ENCODE peak calls at places on chromosomes 4 and X, in six cellular contexts. One of them, this sample, is unnamed. For H4K20me1, the result is how much of the 10 kb centered on the place peaks cover.

GRCh38 chr4:165765053-165765452 is 108.0 kb upstream of the TLL1 start:
- DNase-seq in MM.1S: no peak
- DNase-seq in H9: no peak
- DNase-seq in GM23248: no peak
- DNase-seq in IMR-90: no peak
- DNase-seq in HCT116: no peak
- DNase-seq in this sample: no peak

GRCh38 chr4:97374526-97374925 is 768.8 kb downstream of the STPG2 start:
- DNase-seq in MM.1S: no peak
- DNase-seq in IMR-90: no peak
- DNase-seq in GM23248: no peak
- DNase-seq in H9: no peak
- DNase-seq in HCT116: no peak
- DNase-seq in this sample: peak

GRCh38 chr4:6605114-6605513 is 30.1 kb downstream of the MAN2B2 start:
- DNase-seq in IMR-90: no peak
- DNase-seq in H9: no peak
- DNase-seq in HCT116: no peak
- DNase-seq in MM.1S: no peak
- DNase-seq in GM23248: no peak
- DNase-seq in this sample: no peak

GRCh38 chrX:70826715-70827114 is 81.8 kb downstream of the TEX11 start:
- DNase-seq in HCT116: no peak
- DNase-seq in H9: no peak
- DNase-seq in MM.1S: no peak
- DNase-seq in IMR-90: no peak
- DNase-seq in GM23248: no peak
- DNase-seq in this sample: no peak

GRCh38 chrX:51614353-51614752 is 4.4 kb downstream of the CENPVL3 start:
- DNase-seq in MM.1S: peak
- DNase-seq in GM23248: peak
- DNase-seq in H9: peak
- DNase-seq in HCT116: peak
- DNase-seq in IMR-90: peak
- DNase-seq in this sample: peak

GRCh38 chrX:81729269-81729777 is 527.4 kb downstream of the SH3BGRL start:
- DNase-seq in IMR-90: no peak
- DNase-seq in GM23248: no peak
- DNase-seq in HCT116: no peak
- DNase-seq in MM.1S: no peak
- DNase-seq in H9: no peak
- DNase-seq in this sample: no peak

GRCh38 chrX:13064599-13065143 is 20.3 kb upstream of the FAM9C start:
- DNase-seq in HCT116: no peak
- DNase-seq in IMR-90: peak
- DNase-seq in MM.1S: no peak
- DNase-seq in H9: no peak
- DNase-seq in GM23248: peak
- DNase-seq in this sample: peak

GRCh38 chrX:50680990-50681389 is 133.0 kb downstream of the SHROOM4 start:
- DNase-seq in MM.1S: no peak
- DNase-seq in HCT116: no peak
- DNase-seq in GM23248: peak
- DNase-seq in H9: no peak
- DNase-seq in IMR-90: no peak
- DNase-seq in this sample: no peak

GRCh38 chr4:26412381-26413372 is 77.6 kb downstream of the CCKAR start:
- DNase-seq in MM.1S: no peak
- DNase-seq in IMR-90: no peak
- DNase-seq in GM23248: no peak
- DNase-seq in HCT116: no peak
- DNase-seq in H9: no peak
- DNase-seq in this sample: peak

GRCh38 chr4:103915224-103915869 is 195.6 kb upstream of the TACR3 start:
- DNase-seq in GM23248: peak
- DNase-seq in MM.1S: peak
- DNase-seq in HCT116: peak
- DNase-seq in IMR-90: no peak
- DNase-seq in H9: no peak
- DNase-seq in this sample: peak

GRCh38 chrX:48998391-48998790 is 3.7 kb downstream of the GRIPAP1 start:
- DNase-seq in HCT116: no peak
- DNase-seq in H9: no peak
- DNase-seq in MM.1S: no peak
- DNase-seq in GM23248: no peak
- DNase-seq in IMR-90: no peak
- DNase-seq in this sample: no peak

GRCh38 chrX:117305168-117305766 is 811.3 kb downstream of the KLHL13 start:
- DNase-seq in H9: no peak
- DNase-seq in IMR-90: no peak
- DNase-seq in MM.1S: no peak
- DNase-seq in GM23248: no peak
- DNase-seq in HCT116: no peak
- DNase-seq in this sample: no peak

DNA sequence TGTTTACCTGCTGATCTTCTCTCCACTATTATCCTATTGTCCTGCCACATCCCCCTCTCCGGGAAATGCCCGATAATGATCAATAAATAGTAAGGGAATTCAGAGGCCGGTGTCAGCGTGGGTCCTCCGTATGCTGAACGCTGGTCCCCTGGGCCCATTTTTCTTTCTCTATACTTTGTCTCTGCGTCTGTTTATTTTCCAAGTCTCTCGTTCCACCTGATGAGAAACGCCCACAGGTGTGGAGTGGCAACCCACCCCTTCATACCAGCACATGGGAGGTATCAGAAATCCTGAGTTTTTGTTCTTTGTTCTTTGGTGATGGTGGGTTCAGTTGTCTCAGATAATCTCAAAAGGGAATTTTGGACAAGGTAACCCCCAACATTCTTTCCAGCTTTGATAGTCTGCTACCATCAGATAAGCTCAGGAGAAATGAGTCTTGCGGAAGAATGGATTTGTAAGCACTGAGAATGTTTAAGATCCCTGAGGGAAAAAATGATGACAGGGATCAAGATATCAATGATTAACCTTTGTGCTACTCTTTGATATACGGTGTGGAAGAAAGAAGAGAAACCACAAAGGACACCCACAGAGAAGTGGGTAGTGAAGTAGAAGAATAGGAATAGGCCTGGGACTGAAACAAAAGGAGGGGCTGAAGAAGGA is 117.9 kb downstream of the CEP44 start:
- DNase-seq in HCT116: no peak
- DNase-seq in IMR-90: no peak
- DNase-seq in GM23248: no peak
- DNase-seq in MM.1S: no peak
- DNase-seq in H9: no peak
- DNase-seq in this sample: peak
- H3K4me2 ChIP-seq in HCT116: no peak
- H3K4me2 ChIP-seq in IMR-90: no peak
- H3K4me2 ChIP-seq in GM23248: no peak
- H3K4me2 ChIP-seq in MM.1S: no peak
- H3K4me2 ChIP-seq in H9: no peak
- H3K4me2 ChIP-seq in this sample: no peak

GRCh38 chrX:153961292-153961691 is 10.3 kb downstream of the HCFC1 start:
- DNase-seq in IMR-90: no peak
- DNase-seq in MM.1S: no peak
- DNase-seq in H9: no peak
- DNase-seq in GM23248: no peak
- DNase-seq in HCT116: no peak
- DNase-seq in this sample: no peak

GRCh38 chrX:153964105-153964504 is 7.5 kb downstream of the HCFC1 start:
- DNase-seq in GM23248: no peak
- DNase-seq in HCT116: no peak
- DNase-seq in IMR-90: no peak
- DNase-seq in H9: no peak
- DNase-seq in MM.1S: no peak
- DNase-seq in this sample: no peak

GRCh38 chrX:153966283-153966688 is 5.3 kb downstream of the HCFC1 start:
- DNase-seq in HCT116: no peak
- DNase-seq in H9: no peak
- DNase-seq in GM23248: peak
- DNase-seq in IMR-90: no peak
- DNase-seq in MM.1S: no peak
- DNase-seq in this sample: no peak

GRCh38 chrX:153960786-153961185 is 10.8 kb downstream of the HCFC1 start:
- DNase-seq in MM.1S: no peak
- DNase-seq in HCT116: no peak
- DNase-seq in IMR-90: no peak
- DNase-seq in H9: no peak
- DNase-seq in GM23248: no peak
- DNase-seq in this sample: no peak

GRCh38 chrX:153963546-153963945 is 8.1 kb downstream of the HCFC1 start:
- DNase-seq in HCT116: no peak
- DNase-seq in IMR-90: no peak
- DNase-seq in GM23248: no peak
- DNase-seq in H9: no peak
- DNase-seq in MM.1S: no peak
- DNase-seq in this sample: no peak
- H4K20me1 ChIP-seq in HCT116: under half
- H4K20me1 ChIP-seq in IMR-90: half or more
- H4K20me1 ChIP-seq in GM23248: under half
- H4K20me1 ChIP-seq in H9: under half
- H4K20me1 ChIP-seq in MM.1S: under half
- H4K20me1 ChIP-seq in this sample: under half

GRCh38 chr4:51894246-51894645 is 51.3 kb downstream of the DCUN1D4 start:
- DNase-seq in H9: no peak
- DNase-seq in IMR-90: peak
- DNase-seq in HCT116: no peak
- DNase-seq in GM23248: peak
- DNase-seq in MM.1S: no peak
- DNase-seq in this sample: peak

GRCh38 chr4:51895816-51896408 is 53.0 kb downstream of the DCUN1D4 start:
- DNase-seq in H9: peak
- DNase-seq in HCT116: peak
- DNase-seq in GM23248: peak
- DNase-seq in MM.1S: peak
- DNase-seq in IMR-90: peak
- DNase-seq in this sample: peak

GRCh38 chr4:51890760-51891159 is 47.8 kb downstream of the DCUN1D4 start:
- DNase-seq in IMR-90: no peak
- DNase-seq in HCT116: no peak
- DNase-seq in GM23248: no peak
- DNase-seq in H9: no peak
- DNase-seq in MM.1S: peak
- DNase-seq in this sample: no peak

GRCh38 chr4:51895158-51895557 is 52.2 kb downstream of the DCUN1D4 start:
- DNase-seq in HCT116: no peak
- DNase-seq in IMR-90: no peak
- DNase-seq in MM.1S: no peak
- DNase-seq in GM23248: no peak
- DNase-seq in H9: no peak
- DNase-seq in this sample: no peak
- H3K27ac ChIP-seq in HCT116: no peak
- H3K27ac ChIP-seq in IMR-90: peak
- H3K27ac ChIP-seq in MM.1S: no peak
- H3K27ac ChIP-seq in GM23248: no peak
- H3K27ac ChIP-seq in H9: no peak
- H3K27ac ChIP-seq in this sample: no peak

GRCh38 chr4:83114576-83114975 is at the start of gene PLAC8:
- DNase-seq in HCT116: no peak
- DNase-seq in MM.1S: peak
- DNase-seq in IMR-90: no peak
- DNase-seq in GM23248: no peak
- DNase-seq in H9: no peak
- DNase-seq in this sample: peak

GRCh38 chr4:83113429-83113786 is 1.1 kb downstream of the PLAC8 start:
- DNase-seq in H9: no peak
- DNase-seq in IMR-90: no peak
- DNase-seq in GM23248: no peak
- DNase-seq in HCT116: no peak
- DNase-seq in MM.1S: no peak
- DNase-seq in this sample: peak

GRCh38 chr4:83112678-83113428 is 1.7 kb downstream of the PLAC8 start:
- DNase-seq in IMR-90: peak
- DNase-seq in HCT116: no peak
- DNase-seq in MM.1S: peak
- DNase-seq in GM23248: peak
- DNase-seq in H9: no peak
- DNase-seq in this sample: peak

GRCh38 chr4:83115000-83115399 is 471 bp upstream of the PLAC8 start:
- DNase-seq in H9: no peak
- DNase-seq in IMR-90: peak
- DNase-seq in HCT116: no peak
- DNase-seq in GM23248: peak
- DNase-seq in MM.1S: no peak
- DNase-seq in this sample: peak

DNA sequence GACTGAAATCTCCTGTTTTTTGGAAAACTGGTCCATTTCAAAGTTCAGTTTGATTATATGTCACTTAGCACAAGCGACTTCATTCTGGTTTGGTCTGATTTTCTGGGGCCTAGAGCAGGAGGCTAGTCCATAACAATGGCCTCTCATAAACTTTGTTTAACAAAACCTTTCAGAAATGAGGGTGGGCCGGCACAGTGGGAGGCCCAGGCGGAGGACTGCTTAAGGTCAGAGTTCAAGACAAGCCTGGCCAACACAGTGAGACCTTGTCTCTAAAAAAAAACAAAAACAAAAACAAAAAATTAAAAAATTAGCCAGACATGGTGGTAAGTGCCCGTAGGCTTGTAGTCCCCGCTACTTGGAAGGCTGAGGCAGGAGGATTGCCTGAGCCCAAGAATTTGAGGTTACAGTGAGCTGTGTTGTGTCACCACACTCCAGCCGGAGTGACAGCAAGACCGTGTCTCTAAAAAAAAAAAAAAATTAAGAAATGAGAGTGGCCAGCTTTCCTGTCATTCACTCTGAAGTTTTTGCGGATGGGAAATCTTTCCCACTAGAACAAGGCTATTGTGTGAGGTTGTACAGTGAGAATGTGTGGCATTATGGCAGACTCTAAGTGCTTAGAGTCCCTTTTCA is 1.2 kb upstream of the PLAC8 start:
- DNase-seq in H9: peak
- DNase-seq in HCT116: no peak
- DNase-seq in IMR-90: no peak
- DNase-seq in MM.1S: no peak
- DNase-seq in GM23248: no peak
- DNase-seq in this sample: no peak
- H3K4me2 ChIP-seq in H9: no peak
- H3K4me2 ChIP-seq in HCT116: peak
- H3K4me2 ChIP-seq in IMR-90: no peak
- H3K4me2 ChIP-seq in MM.1S: no peak
- H3K4me2 ChIP-seq in GM23248: no peak
- H3K4me2 ChIP-seq in this sample: no peak

DNA sequence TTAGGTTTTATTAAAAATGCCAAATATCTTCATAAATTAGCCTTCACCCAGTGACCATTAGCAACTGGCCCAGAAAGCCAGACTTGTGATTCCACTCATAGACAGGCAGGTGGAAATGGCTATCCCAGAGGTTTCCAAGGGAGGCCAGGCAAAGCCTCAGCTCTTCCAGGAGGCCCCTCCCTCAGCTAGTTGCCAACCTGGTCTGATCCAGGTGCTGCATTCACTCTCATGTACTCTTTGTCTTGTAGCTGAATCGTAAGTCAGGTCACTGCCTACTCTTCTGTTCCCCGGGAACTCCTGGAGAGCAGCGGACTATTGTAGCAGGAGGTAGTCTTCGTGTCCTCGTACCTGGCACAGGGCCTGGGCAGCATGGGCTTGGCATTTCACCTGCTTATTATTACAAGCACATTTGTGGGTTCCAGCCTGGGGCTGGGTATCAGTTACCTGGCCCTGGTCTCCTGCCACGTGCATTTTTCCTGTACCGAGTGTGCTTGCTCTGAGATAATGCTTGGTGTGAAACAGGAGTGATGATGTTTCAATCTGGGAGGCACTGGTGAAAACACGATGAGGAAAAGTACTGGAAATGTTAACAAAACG is 101.6 kb downstream of the FAM193A start:
- DNase-seq in GM23248: no peak
- DNase-seq in MM.1S: no peak
- DNase-seq in HCT116: no peak
- DNase-seq in IMR-90: no peak
- DNase-seq in H9: no peak
- DNase-seq in this sample: no peak
- H4K20me1 ChIP-seq in GM23248: under half
- H4K20me1 ChIP-seq in MM.1S: under half
- H4K20me1 ChIP-seq in HCT116: under half
- H4K20me1 ChIP-seq in IMR-90: under half
- H4K20me1 ChIP-seq in H9: under half
- H4K20me1 ChIP-seq in this sample: under half

This sample was measured in fibroblast of lung.